ENCODE peak calls at places on chromosomes 3 and 15, in six cellular contexts. N, A, S, H, D and J are unnamed samples. For H3K4me1, the result is how much of the 10 kb centered on the place peaks cover.

GRCh38 chr15:69307939-69308338 is 9.2 kb downstream of the PAQR5 start:
- DNase-seq in A (no peak), S (no peak), D (no peak), N (no peak), H (no peak), J (no peak)

GRCh38 chr3:30553641-30554316 is 52.6 kb upstream of the TGFBR2 start:
- DNase-seq in S (no peak), H (no peak), N (no peak), A (no peak), D (no peak), J (no peak)

GRCh38 chr3:12286504-12286903 is 2.4 kb upstream of the PPARG start:
- DNase-seq in N (no peak), A (no peak), S (no peak), D (no peak), H (no peak), J (no peak)

GRCh38 chr3:189270248-189270832 is 98.6 kb downstream of the TPRG1 start:
- DNase-seq in H (no peak), D (no peak), S (peak), A (peak), N (peak), J (peak)

GRCh38 chr3:85939026-85939616 is 980.3 kb downstream of the CADM2 start:
- DNase-seq in S (no peak), D (no peak), N (peak), H (no peak), A (no peak), J (no peak)

GRCh38 chr3:148615385-148615784 is 82.3 kb upstream of the AGTR1 start:
- DNase-seq in A (no peak), H (no peak), D (no peak), S (no peak), N (no peak), J (no peak)

GRCh38 chr3:33557279-33557678 is 117.1 kb upstream of the UBP1 start:
- DNase-seq in D (no peak), S (no peak), A (no peak), H (no peak), N (no peak), J (no peak)

GRCh38 chr3:119239421-119239820 is 1.3 kb downstream of the B4GALT4 start:
- DNase-seq in D (no peak), S (no peak), A (no peak), N (no peak), H (no peak), J (no peak)

GRCh38 chr3:70108072-70108471 is 108.5 kb downstream of the SAMMSON start:
- DNase-seq in S (no peak), N (peak), D (no peak), A (no peak), H (no peak), J (no peak)

GRCh38 chr15:79932447-79932846 is 35.6 kb upstream of the MTHFS start:
- DNase-seq in A (no peak), H (no peak), N (no peak), S (no peak), D (no peak), J (no peak)

GRCh38 chr3:191397771-191398170 is 63.2 kb upstream of the PYDC2 start:
- DNase-seq in N (no peak), D (no peak), H (no peak), A (no peak), S (no peak), J (no peak)

GRCh38 chr15:25243800-25244097 is 195.1 kb downstream of the UBE3A start:
- DNase-seq in S (no peak), D (no peak), H (no peak), N (peak), A (no peak), J (no peak)

GRCh38 chr15:40103124-40103858 is 5.4 kb downstream of the BMF start:
- DNase-seq in H (peak), D (no peak), A (peak), S (no peak), N (peak), J (no peak)

GRCh38 chr15:81419304-81419943 is 45.4 kb upstream of the TMC3 start:
- DNase-seq in H (no peak), D (no peak), N (no peak), A (peak), S (no peak), J (no peak)

GRCh38 chr3:156642750-156643728 is 31.4 kb upstream of the TIPARP start:
- DNase-seq in H (no peak), D (no peak), N (no peak), S (no peak), A (no peak), J (no peak)

GRCh38 chr15:22786868-22787698 is 639 bp downstream of the NIPA1 start:
- DNase-seq in A (peak), D (no peak), H (no peak), S (peak), N (peak), J (no peak)

GRCh38 chr3:42050126-42050525 is 41.0 kb upstream of the TRAK1 start:
- DNase-seq in D (no peak), A (no peak), N (no peak), S (no peak), H (no peak), J (no peak)

GRCh38 chr3:42052867-42053351 is 38.2 kb upstream of the TRAK1 start:
- DNase-seq in D (no peak), N (no peak), H (no peak), S (no peak), A (no peak), J (no peak)

GRCh38 chr3:42053476-42053875 is 37.7 kb upstream of the TRAK1 start:
- DNase-seq in S (no peak), A (no peak), D (no peak), N (no peak), H (no peak), J (no peak)

GRCh38 chr3:42052132-42052866 is 38.9 kb upstream of the TRAK1 start:
- DNase-seq in A (no peak), S (no peak), D (no peak), N (no peak), H (no peak), J (no peak)

GRCh38 chr3:42051384-42052131 is 39.6 kb upstream of the TRAK1 start:
- DNase-seq in D (no peak), N (no peak), A (no peak), H (no peak), S (no peak), J (no peak)
- H3K4me1 ChIP-seq in D (under half), N (under half), A (under half), H (under half), S (under half), J (under half)

GRCh38 chr3:173531602-173532001 is 134.1 kb downstream of the NLGN1 start:
- DNase-seq in D (no peak), N (no peak), H (no peak), S (no peak), A (no peak), J (no peak)

DNA sequence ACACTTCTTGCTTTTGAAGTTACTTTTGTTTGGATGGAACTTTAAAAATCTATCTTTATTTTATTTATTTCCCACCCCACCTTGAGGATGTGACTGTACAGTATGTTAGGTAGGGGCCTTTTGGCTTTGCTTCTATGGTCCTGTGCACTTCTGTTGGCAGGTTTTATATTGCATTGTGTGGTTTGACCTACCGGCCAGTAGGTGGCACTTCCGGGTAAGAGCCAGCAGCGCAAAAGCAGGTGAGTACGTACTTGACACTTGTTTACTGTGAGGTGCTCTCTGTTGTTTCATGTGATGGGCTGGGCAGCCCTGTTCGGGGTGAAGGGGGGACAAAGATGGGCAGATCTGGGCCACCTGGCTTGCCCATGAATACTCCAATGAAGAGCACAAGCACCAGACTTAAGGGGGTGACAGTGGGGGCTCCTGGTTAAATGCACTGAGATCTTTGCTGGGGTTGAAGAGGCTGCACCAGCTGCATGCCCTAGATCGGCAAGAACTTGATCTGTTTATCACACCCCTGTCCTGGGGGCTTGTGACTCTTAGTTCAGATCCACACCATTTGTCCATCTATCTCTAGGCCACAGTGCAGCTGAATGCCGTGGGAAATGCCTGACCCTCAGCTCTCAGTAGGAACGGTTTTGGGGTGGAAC is 131.6 kb downstream of the NLGN1 start:
- DNase-seq in H (no peak), N (peak), S (no peak), A (peak), D (no peak), J (peak)
- TF ChIP-seq CTCF in H (no peak), N (peak), S (peak), A (peak), D (no peak), J (peak)

DNA sequence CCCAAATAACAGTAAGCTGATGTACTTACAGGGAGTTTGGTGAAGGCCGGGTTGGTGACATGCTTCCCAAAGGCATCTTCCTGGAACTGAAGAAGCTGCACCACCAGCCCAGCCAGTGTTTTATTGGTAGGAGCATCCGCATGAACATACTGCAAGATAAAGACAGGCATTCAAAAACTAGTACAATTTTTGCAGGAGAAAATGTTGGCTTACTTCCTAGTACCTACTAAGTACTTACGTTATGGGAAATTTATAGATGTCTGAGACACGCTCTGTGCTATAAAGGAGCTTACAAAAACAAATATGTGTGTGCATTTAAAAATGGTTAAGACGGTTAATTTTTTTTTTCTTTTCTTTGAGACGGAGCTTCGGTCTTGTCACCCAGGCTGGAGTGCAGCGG is 8.9 kb downstream of the SMARCC1 start:
- DNase-seq in N (no peak), S (no peak), A (no peak), H (no peak), D (no peak), J (no peak)
- H3K4me1 ChIP-seq in N (under half), S (under half), A (under half), H (under half), D (under half), J (under half)

GRCh38 chr15:74630284-74631086 is 14.8 kb downstream of the CLK3 start:
- DNase-seq in A (no peak), S (no peak), N (no peak), D (no peak), H (no peak), J (no peak)
- TF ChIP-seq CTCF in A (peak), S (no peak), N (no peak), D (no peak), H (no peak), J (no peak)

GRCh38 chr15:98625614-98626013 is 22.7 kb upstream of the IGF1R start:
- DNase-seq in D (no peak), S (no peak), H (no peak), N (no peak), A (no peak), J (no peak)

GRCh38 chr15:98626153-98626552 is 22.2 kb upstream of the IGF1R start:
- DNase-seq in D (no peak), S (no peak), H (no peak), N (no peak), A (no peak), J (no peak)

GRCh38 chr15:98628216-98628615 is 20.1 kb upstream of the IGF1R start:
- DNase-seq in S (no peak), N (no peak), H (no peak), A (no peak), D (no peak), J (no peak)
- H3K4me1 ChIP-seq in S (under half), N (under half), H (under half), A (under half), D (under half), J (under half)

DNA sequence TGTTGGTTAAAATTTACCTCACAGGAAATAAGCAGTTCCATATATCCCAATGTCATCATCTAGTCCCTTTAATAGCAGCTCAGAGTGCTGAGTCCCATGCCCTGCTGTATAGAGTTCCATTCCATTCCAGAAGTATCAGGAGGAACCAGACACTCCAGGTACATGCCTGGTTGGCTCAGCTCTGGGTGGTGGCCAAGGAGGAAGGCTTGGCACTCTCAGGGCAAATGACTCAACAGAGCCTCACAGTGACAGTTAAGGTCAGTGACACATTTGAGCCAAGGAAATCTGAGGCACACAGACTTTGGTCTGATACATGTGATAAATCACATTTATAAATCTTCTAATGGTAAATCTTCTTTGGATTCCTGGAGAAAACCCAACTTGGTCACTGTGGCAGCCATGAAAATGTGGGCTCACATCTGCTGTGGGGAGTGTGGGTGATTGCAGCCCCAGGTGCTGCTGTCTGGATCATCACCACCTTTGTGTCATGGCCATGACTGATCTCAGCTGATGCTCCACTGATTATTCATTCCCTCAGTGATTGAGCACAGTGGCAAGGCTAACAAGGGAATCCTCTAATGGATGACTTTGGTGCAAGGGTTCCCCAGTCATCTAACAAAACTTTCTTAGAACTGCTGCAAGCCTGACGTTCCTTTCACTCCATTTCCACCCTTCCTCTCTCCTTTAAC is 9.3 kb downstream of the HHLA2 start:
- DNase-seq in A (no peak), D (no peak), H (no peak), N (no peak), S (no peak), J (peak)
- TF ChIP-seq CTCF in A (no peak), D (no peak), H (no peak), N (no peak), S (no peak), J (no peak)